ENCODE peak calls at places on chromosomes 12 and 14, in ten cellular contexts. H is right cardiac atrium; P is SJCRH30; J is AG04450; X is sigmoid colon; A is cardiac muscle cell; F is right lobe of liver; E is psoas muscle; O is breast epithelium; B is effector memory CD4-positive, alpha-beta T cell. I is an unnamed sample.

GRCh38 chr14:24430682-24431568 is 1.2 kb downstream of the KHNYN start:
- DNase-seq in O (no peak), B (peak), E (no peak), F (peak), H (peak), J (no peak), P (no peak), X (no peak), A (no peak), I (no peak)

GRCh38 chr14:105882626-105883025 is 356.2 kb downstream of the TMEM121 start:
- DNase-seq in J (no peak), P (no peak), B (no peak), H (no peak), A (no peak), O (no peak), E (peak), X (no peak), F (peak), I (no peak)

GRCh38 chr12:53214687-53215455 is 7.8 kb upstream of the ITGB7 start:
- DNase-seq in F (peak), X (no peak), E (peak), H (peak), O (no peak), P (no peak), B (no peak), J (no peak), A (no peak), I (no peak)

GRCh38 chr12:44847888-44848770 is 28.0 kb downstream of the NELL2 start:
- DNase-seq in B (peak), O (no peak), F (no peak), J (no peak), A (no peak), X (no peak), E (no peak), P (no peak), H (no peak), I (no peak)

GRCh38 chr14:77691259-77691658 is 16.6 kb downstream of the ALKBH1 start:
- DNase-seq in X (no peak), J (no peak), O (no peak), A (no peak), E (no peak), F (no peak), H (no peak), B (no peak), P (no peak), I (no peak)

GRCh38 chr12:29072631-29073030 is 76.4 kb upstream of the FAR2 start:
- DNase-seq in H (no peak), O (no peak), X (no peak), F (no peak), A (no peak), J (no peak), E (no peak), B (no peak), P (no peak), I (no peak)

GRCh38 chr14:81400852-81401251 is 728 bp upstream of the STON2 start:
- DNase-seq in P (peak), A (no peak), E (peak), J (peak), F (no peak), B (no peak), H (peak), O (peak), X (peak), I (no peak)

GRCh38 chr12:116644806-116645205 is 85.6 kb downstream of the MAP1LC3B2 start:
- DNase-seq in B (no peak), O (no peak), P (no peak), X (no peak), A (no peak), F (no peak), J (no peak), H (no peak), E (no peak), I (no peak)

GRCh38 chr12:69570545-69571399 is 14.5 kb upstream of the CCT2 start:
- DNase-seq in J (no peak), B (peak), E (no peak), O (no peak), A (peak), X (peak), H (peak), P (peak), F (no peak), I (no peak)

GRCh38 chr12:78120866-78121590 is 290.3 kb downstream of the NAV3 start:
- DNase-seq in X (no peak), E (no peak), J (no peak), O (no peak), P (peak), H (no peak), B (no peak), A (no peak), F (no peak), I (no peak)

GRCh38 chr12:50787618-50788017 is 23.7 kb downstream of the ATF1 start:
- DNase-seq in O (no peak), E (no peak), F (no peak), A (no peak), H (no peak), P (no peak), B (no peak), X (no peak), J (no peak), I (no peak)

GRCh38 chr12:112032292-112032691 is 19.1 kb downstream of the ERP29 start:
- DNase-seq in E (no peak), J (no peak), B (no peak), X (no peak), F (no peak), O (no peak), A (no peak), H (no peak), P (no peak), I (no peak)
- H3K27ac ChIP-seq in E (no peak), J (no peak), B (no peak), X (no peak), F (no peak), O (no peak), A (no peak), H (no peak), P (no peak), I (no peak)

GRCh38 chr14:65413739-65414045 is 1.2 kb downstream of the FUT8 start:
- DNase-seq in A (no peak), X (no peak), H (no peak), P (no peak), O (no peak), F (no peak), B (no peak), J (no peak), E (no peak), I (no peak)
- H3K27ac ChIP-seq in A (no peak), X (peak), H (no peak), P (no peak), O (peak), F (no peak), B (peak), J (no peak), E (no peak), I (peak)

GRCh38 chr12:11758087-11758837 is 108.8 kb downstream of the ETV6 start:
- DNase-seq in X (no peak), P (no peak), A (no peak), F (no peak), H (no peak), O (no peak), E (no peak), J (no peak), B (no peak), I (no peak)

GRCh38 chr12:11757531-11757930 is 108.1 kb downstream of the ETV6 start:
- DNase-seq in J (no peak), P (no peak), X (no peak), A (no peak), O (no peak), B (no peak), H (no peak), F (no peak), E (no peak), I (no peak)

GRCh38 chr12:11759894-11760293 is 110.4 kb downstream of the ETV6 start:
- DNase-seq in X (no peak), P (no peak), E (no peak), A (no peak), O (no peak), B (no peak), F (no peak), J (no peak), H (no peak), I (no peak)

GRCh38 chr12:11757095-11757494 is 107.6 kb downstream of the ETV6 start:
- DNase-seq in F (no peak), O (no peak), E (no peak), P (no peak), J (no peak), X (peak), A (no peak), H (no peak), B (no peak), I (no peak)

GRCh38 chr12:11758838-11759509 is 109.5 kb downstream of the ETV6 start:
- DNase-seq in F (peak), H (no peak), J (no peak), O (no peak), X (no peak), A (peak), E (no peak), B (no peak), P (no peak), I (no peak)
- H3K27ac ChIP-seq in F (peak), H (peak), J (peak), O (peak), X (peak), A (peak), E (peak), B (no peak), P (no peak), I (peak)

DNA sequence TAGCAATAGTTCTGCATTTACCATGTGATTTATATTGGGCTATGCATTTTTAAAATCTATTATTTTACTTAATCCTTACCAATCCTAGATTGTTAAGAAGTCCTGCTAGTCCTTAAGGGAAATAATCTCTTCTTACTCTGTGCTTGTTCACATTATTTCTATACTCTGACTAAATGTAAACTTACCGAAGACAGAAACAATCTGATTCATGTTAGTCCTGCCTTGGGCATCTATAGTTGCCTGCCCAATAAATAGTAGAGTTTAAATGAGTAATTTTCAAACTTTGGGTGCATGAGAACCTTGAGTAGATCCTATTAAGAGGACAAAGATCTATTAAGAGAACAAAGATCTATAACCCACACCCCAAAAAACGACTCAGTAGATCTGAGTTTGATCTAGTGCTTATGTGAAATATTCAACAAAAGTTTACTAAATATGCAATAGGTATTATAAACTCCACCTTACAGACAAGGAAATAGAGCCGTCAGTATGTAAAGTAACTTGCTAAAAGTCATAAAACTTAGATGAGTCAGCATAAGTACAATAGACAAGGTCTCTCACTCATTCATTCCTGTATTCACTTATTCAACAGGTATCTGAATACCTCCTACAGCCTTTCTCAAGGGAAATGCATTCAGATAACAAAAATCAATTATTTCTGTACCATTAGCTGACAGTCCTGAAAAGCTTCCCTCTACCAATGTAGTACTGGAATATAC is 127.6 kb downstream of the PAWR start:
- DNase-seq in J (no peak), E (no peak), P (no peak), X (no peak), F (no peak), A (no peak), B (no peak), H (no peak), O (no peak), I (no peak)
- H3K27ac ChIP-seq in J (no peak), E (no peak), P (no peak), X (no peak), F (no peak), A (no peak), B (no peak), H (no peak), O (no peak), I (no peak)

DNA sequence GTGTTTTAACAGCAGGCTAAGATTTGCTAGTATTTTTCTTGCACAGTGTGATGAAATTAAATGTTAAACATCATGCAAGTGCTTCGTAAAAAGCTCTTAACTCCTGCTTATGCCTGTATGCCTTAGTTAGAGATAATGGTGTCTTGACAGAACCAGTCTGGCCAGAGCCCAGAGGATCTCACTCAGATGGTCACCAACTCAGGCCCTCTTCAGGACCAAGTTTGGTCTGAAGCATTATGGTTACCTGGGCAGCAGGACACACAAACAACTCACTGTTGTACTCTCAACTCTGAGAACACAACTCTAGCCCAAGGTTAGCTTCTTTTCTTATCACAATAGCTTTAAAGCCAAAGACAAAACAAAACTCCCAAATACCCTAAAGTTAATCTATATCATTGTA is 115.4 kb downstream of the KIF21A start:
- DNase-seq in X (no peak), A (no peak), O (no peak), H (peak), F (no peak), E (no peak), J (no peak), P (no peak), B (no peak), I (no peak)
- H3K27ac ChIP-seq in X (no peak), A (peak), O (no peak), H (peak), F (no peak), E (no peak), J (no peak), P (no peak), B (no peak), I (no peak)

DNA sequence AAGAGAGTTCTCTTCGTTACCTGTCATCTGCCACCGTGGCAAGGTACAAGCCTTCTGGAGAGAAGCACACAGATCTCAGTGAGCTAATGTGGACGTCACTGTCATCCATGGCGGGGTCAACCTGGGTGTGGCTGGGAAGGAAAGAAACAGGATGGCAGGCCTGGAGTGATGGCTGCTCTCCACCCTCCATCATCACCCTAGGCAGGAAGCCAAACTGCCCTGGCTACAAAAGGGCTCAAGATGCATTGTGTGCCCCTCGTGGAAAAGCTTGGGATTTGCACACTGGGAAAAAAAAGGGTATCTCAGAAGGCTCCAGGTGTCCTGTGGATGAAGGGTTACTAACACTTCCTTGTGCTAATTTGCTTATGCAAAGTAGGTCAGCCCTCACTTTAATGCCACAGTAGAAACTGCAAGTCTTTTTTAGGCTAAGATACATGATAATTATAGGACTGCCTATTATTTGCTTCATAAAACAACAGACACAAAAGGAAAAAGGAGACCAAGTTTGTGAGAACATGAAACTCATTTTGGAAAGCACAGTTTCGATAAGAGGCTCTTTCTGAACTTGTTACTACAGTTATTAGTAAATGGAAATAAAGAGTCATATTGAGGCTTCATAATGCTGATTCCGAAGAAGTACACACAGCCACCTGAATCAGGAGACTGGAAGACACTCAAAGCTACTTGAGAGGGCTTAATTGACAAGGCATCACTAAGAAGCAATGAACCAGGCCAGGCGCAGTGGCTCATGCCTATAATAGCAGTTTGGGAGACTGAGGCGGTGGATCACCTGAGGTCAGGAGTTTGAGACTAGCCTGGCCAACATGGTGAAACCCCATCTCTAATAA is 18.9 kb downstream of the RFC5 start:
- DNase-seq in J (no peak), H (no peak), F (no peak), X (no peak), B (no peak), O (no peak), E (no peak), P (no peak), A (no peak), I (no peak)
- H3K27ac ChIP-seq in J (peak), H (no peak), F (no peak), X (no peak), B (no peak), O (no peak), E (no peak), P (no peak), A (no peak), I (no peak)

DNA sequence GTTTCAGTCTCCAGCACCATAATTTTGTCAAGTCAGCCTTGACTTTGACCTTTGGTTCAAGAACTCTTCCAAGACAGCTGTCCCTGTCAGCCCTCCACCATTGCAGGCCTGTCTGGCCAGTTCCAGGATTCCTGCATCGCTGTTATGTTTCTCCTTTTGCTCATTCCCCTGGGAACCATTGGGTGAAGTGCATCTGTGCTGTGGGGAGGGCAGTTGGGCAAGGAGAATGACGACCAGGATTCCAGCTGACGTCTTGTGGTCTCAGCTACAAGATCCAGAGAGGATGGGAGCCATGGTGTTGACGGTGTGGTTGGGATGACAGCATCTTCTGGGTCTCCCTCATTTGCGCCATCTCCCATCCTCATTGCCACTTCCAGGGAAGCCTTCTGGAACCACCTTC is 45.9 kb upstream of the SLC24A4 start:
- DNase-seq in X (no peak), J (no peak), P (peak), E (no peak), O (no peak), B (no peak), F (no peak), A (no peak), H (no peak), I (no peak)
- H3K27ac ChIP-seq in X (no peak), J (no peak), P (no peak), E (no peak), O (no peak), B (no peak), F (no peak), A (no peak), H (no peak), I (no peak)

I was measured in caudate nucleus.